ENCODE peak calls at places on chromosomes 3 and 15, in eight cellular contexts. R is HFF-Myc; P is ascending aorta; F is astrocyte of the spinal cord; S is body of pancreas; M is GM23338; H is prostate gland; A is CD8-positive, alpha-beta T cell. C is an unnamed sample.

GRCh38 chr3:143811602-143812001 is 36.7 kb downstream of the SLC9A9 start:
- DNase-seq in S (no peak), F (no peak), H (no peak), M (no peak), R (no peak), P (peak), A (no peak), C (no peak)

GRCh38 chr3:48783304-48783703 is 64.4 kb downstream of the PRKAR2A start:
- DNase-seq in H (no peak), P (no peak), F (no peak), S (no peak), M (no peak), R (no peak), A (no peak), C (no peak)

GRCh38 chr15:71344316-71344715 is 229.0 kb downstream of the THSD4 start:
- DNase-seq in A (no peak), M (no peak), R (no peak), H (no peak), P (no peak), S (no peak), F (no peak), C (no peak)

GRCh38 chr3:114155370-114155821 is 23.5 kb downstream of the DRD3 start:
- DNase-seq in M (peak), F (peak), P (no peak), S (peak), A (no peak), R (no peak), H (no peak), C (no peak)

GRCh38 chr15:59200560-59200959 is 6.1 kb upstream of the LDHAL6B start:
- DNase-seq in H (no peak), A (no peak), M (no peak), F (no peak), P (no peak), S (no peak), R (no peak), C (no peak)

GRCh38 chr3:46990573-46991374 is 11.3 kb downstream of the NBEAL2 start:
- DNase-seq in H (no peak), P (no peak), M (no peak), F (no peak), R (no peak), S (peak), A (no peak), C (peak)

GRCh38 chr3:165502707-165503106 is 306.5 kb upstream of the SLITRK3 start:
- DNase-seq in S (no peak), H (no peak), A (no peak), M (no peak), P (no peak), R (no peak), F (no peak), C (no peak)

GRCh38 chr15:59274126-59274970 is 67.7 kb downstream of the LDHAL6B start:
- DNase-seq in F (peak), P (peak), S (no peak), M (no peak), H (no peak), R (no peak), A (no peak), C (peak)

GRCh38 chr3:147191795-147192385 is 214.5 kb downstream of the ZIC4 start:
- DNase-seq in A (no peak), M (peak), P (no peak), F (peak), R (peak), H (peak), S (peak), C (no peak)

GRCh38 chr15:59255647-59256380 is 49.2 kb downstream of the LDHAL6B start:
- DNase-seq in M (no peak), A (no peak), R (no peak), P (no peak), F (no peak), S (peak), H (no peak), C (peak)

GRCh38 chr3:130946876-130947275 is 53.0 kb downstream of the ATP2C1 start:
- DNase-seq in M (no peak), P (no peak), H (no peak), S (no peak), A (no peak), F (no peak), R (no peak), C (no peak)

GRCh38 chr3:184620101-184620798 is 58.7 kb downstream of the EPHB3 start:
- DNase-seq in F (peak), H (no peak), M (no peak), R (no peak), P (no peak), S (no peak), A (no peak), C (no peak)

GRCh38 chr3:132433121-132433520 is 15.8 kb downstream of the DNAJC13 start:
- DNase-seq in M (no peak), S (no peak), H (no peak), R (no peak), P (no peak), A (no peak), F (no peak), C (no peak)

GRCh38 chr3:194220776-194221735 is 85.1 kb downstream of the HES1 start:
- DNase-seq in R (no peak), F (no peak), S (no peak), A (no peak), M (no peak), P (no peak), H (no peak), C (no peak)

GRCh38 chr3:52305926-52306325 is 10.2 kb upstream of the DNAH1 start:
- DNase-seq in P (no peak), M (no peak), H (no peak), F (no peak), S (no peak), R (no peak), A (no peak), C (no peak)

GRCh38 chr15:38042707-38043445 is 108.4 kb downstream of the TMCO5A start:
- DNase-seq in H (no peak), A (no peak), M (no peak), S (no peak), P (no peak), R (no peak), F (no peak), C (peak)

GRCh38 chr15:76678766-76679165 is 226.4 kb downstream of the SCAPER start:
- DNase-seq in R (no peak), M (no peak), A (no peak), S (no peak), P (no peak), H (no peak), F (peak), C (no peak)

GRCh38 chr3:61947456-61947855 is 386.1 kb downstream of the PTPRG start:
- DNase-seq in A (no peak), F (no peak), M (no peak), H (no peak), S (no peak), P (no peak), R (no peak), C (no peak)

GRCh38 chr3:127822836-127823589 is 698 bp upstream of the MGLL start:
- DNase-seq in H (no peak), S (peak), P (peak), F (no peak), A (no peak), M (peak), R (no peak), C (no peak)
- TF ChIP-seq CTCF in H (peak), S (no peak), P (peak), F (no peak), A (no peak), M (no peak), R (no peak), C (no peak)

DNA sequence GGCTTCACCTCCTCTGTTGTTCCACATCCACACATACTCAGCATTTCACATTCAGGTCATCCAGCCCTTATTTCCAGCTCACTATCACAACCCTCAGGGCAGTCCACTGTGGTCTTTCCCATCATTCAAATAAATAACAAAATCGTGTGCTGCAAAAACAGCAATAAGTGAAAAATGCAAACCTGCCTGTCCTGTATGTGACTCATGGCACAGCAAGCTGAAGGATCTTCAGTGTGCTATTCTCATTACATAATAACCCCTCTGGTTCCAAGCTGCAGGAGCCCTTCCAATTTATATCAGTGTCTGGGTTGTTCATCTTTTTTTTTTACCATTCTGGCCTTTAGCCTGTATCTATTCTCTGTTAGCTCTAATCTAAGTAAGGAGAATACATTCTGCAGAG is 185.3 kb upstream of the UBE2E2 start:
- DNase-seq in P (no peak), F (peak), H (no peak), A (no peak), S (no peak), M (no peak), R (no peak), C (no peak)
- H3K4me3 ChIP-seq in P (no peak), F (no peak), H (no peak), A (no peak), S (no peak), M (no peak), R (no peak), C (no peak)

DNA sequence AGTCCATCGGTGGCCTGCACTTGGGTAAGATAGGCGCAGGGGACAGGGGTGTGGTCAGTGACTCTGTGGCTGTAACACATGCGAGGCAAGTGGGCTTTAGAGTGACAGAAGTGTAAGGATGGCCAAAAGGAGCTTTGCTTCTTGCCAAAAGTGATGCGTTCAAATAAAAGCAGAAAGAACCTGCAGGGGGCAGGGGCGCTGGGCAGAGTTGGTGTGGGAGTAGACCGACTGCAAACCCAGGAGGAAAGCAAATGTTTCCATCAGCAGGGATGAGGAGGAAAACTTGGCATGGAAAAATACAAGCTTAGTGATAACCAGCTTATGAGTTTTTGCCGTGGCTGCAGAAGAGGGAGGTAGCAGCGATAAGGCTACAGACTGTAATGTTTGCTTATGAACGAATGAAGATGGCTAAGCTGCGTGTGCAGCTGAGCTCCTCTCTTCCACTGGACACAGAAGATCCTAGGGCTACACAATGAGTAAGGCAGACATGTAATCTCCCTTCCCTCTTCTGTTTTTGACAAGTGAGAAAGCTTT is 149.4 kb downstream of the WNT5A start:
- DNase-seq in P (no peak), M (peak), S (no peak), H (no peak), F (no peak), R (no peak), A (no peak), C (no peak)
- TF ChIP-seq CTCF in P (no peak), M (peak), S (no peak), H (no peak), F (no peak), R (no peak), A (no peak), C (no peak)

DNA sequence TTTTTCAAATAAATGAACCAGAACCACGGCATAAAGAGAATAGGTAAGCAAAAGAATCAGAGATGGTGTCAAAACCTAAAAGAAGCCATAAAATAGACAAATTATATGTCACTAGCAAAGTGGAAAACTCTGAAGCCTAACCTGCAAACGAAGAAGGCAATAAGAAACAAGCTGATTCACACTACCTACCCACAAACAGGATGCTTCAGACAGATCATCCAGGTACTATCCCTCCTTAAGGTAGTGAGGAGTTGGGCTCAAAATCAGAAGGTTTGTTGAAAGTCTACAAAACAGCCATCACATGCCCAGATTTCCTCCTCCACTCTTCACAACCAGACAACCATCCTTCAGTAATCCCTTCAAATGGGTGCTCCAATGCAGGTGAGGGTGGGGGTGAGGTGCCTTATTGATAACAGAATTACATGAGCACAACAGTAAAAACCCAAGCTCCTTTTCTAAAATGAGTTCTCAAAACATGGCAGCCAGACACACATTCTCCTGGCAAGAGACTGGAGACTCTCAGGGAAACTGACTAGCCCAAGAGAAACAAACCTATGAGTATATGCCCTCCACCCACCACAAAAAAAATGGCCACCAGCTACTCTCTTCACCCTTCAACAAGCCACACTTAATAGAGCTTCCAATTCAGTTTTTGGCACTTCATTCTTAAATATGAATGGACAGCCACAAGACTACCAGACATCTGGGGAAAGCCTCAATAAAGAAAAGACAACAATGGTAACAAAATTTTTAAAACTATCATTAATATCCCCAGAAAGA is 6.4 kb downstream of the KPNA1 start:
- DNase-seq in A (no peak), F (no peak), H (no peak), R (no peak), P (no peak), M (no peak), S (no peak), C (no peak)
- H3K4me3 ChIP-seq in A (no peak), F (no peak), H (no peak), R (no peak), P (no peak), M (no peak), S (no peak), C (no peak)

GRCh38 chr3:128945041-128945877 is 48.6 kb downstream of the CFAP92 start:
- DNase-seq in H (no peak), F (no peak), M (no peak), A (no peak), S (no peak), R (no peak), P (no peak), C (no peak)

GRCh38 chr3:128949158-128949557 is 44.7 kb downstream of the CFAP92 start:
- DNase-seq in F (no peak), M (no peak), A (no peak), S (no peak), H (no peak), R (no peak), P (no peak), C (no peak)

GRCh38 chr3:128945878-128946175 is 48.0 kb downstream of the CFAP92 start:
- DNase-seq in H (no peak), S (no peak), A (no peak), P (no peak), M (no peak), R (no peak), F (no peak), C (no peak)

GRCh38 chr3:128946411-128946810 is 47.5 kb downstream of the CFAP92 start:
- DNase-seq in M (no peak), P (no peak), R (no peak), A (no peak), S (no peak), F (peak), H (no peak), C (no peak)

DNA sequence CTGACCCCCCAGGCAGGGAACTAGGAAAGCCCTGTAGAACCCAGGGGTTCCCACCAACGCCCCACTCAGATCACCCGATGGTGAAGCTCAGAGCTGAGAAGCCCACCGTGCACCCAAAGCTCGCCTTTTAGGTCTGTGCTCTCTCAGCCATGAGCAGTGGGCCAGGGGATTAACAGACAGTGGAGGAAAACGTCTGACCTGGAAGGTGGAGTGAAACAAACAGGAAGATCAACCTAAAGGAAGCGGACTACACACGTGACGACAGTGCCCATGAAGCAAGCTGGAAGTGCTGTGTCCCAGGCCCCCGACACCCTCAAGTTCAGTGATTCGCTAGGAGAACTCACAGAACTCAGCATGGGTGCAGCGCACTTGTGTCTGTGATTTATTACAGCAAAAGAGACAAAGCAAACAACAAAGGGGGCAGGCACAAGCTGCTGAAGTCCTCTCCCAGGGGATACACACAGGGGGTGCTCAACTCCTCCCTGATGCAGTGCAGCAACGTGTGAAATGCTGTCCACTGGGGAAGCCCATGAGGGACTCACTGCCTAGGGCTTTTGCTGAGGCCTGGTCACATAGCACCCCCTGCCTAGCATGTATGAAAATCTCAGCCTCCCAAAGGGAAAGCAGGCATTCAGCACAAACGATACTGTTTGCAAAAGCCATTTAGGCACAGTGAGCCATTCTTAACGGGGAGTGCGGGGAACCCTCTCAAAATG is 43.5 kb downstream of the CFAP92 start:
- DNase-seq in A (no peak), H (no peak), R (peak), S (no peak), P (no peak), F (peak), M (peak), C (no peak)
- TF ChIP-seq CTCF in A (no peak), H (no peak), R (peak), S (no peak), P (no peak), F (peak), M (peak), C (no peak)

C was measured in HL-60.